ENCODE peak calls at places on chromosomes 2 and 18, in eight cellular contexts. A, Q, P, B, I, Z, N and K are unnamed samples.

GRCh38 chr18:33669589-33669988 is 91.6 kb downstream of the ASXL3 start:
- DNase-seq in A (no peak), Q (no peak), P (no peak), B (no peak), I (no peak), Z (no peak), N (no peak), K (no peak)

GRCh38 chr2:43135583-43135982 is 90.8 kb downstream of the ZFP36L2 start:
- DNase-seq in A (no peak), Q (no peak), P (no peak), B (no peak), I (no peak), Z (no peak), N (no peak), K (no peak)

GRCh38 chr18:8428951-8429350 is 180.3 kb upstream of the RAB12 start:
- DNase-seq in A (no peak), Q (no peak), P (no peak), B (no peak), I (no peak), Z (no peak), N (no peak), K (no peak)

GRCh38 chr2:241391892-241392665 is 36.0 kb downstream of the FARP2 start:
- DNase-seq in A (no peak), Q (peak; percentile 48), P (no peak), B (no peak), I (no peak), Z (peak; percentile 35), N (peak; percentile 34), K (no peak)

GRCh38 chr18:45156941-45157340 is 458.3 kb upstream of the SLC14A2 start:
- DNase-seq in A (no peak), Q (peak; percentile 9), P (no peak), B (no peak), I (no peak), Z (no peak), N (no peak), K (no peak)

GRCh38 chr2:64562148-64562784 is 38.1 kb downstream of the AFTPH start:
- DNase-seq in A (no peak), Q (peak; percentile 9), P (no peak), B (no peak), I (no peak), Z (peak; percentile 49), N (no peak), K (peak; percentile 13)

GRCh38 chr2:77404189-77404588 is 118.0 kb downstream of the LRRTM4 start:
- DNase-seq in A (no peak), Q (no peak), P (no peak), B (no peak), I (no peak), Z (no peak), N (no peak), K (no peak)

GRCh38 chr18:23703057-23703986 is 14.1 kb downstream of the LAMA3 start:
- DNase-seq in A (no peak), Q (peak; percentile 71), P (no peak), B (no peak), I (peak; percentile 12), Z (peak; percentile 36), N (peak; percentile 26), K (peak; percentile 47)

GRCh38 chr18:28711096-28711495 is 534.2 kb upstream of the CDH2 start:
- DNase-seq in A (no peak), Q (no peak), P (no peak), B (no peak), I (no peak), Z (no peak), N (no peak), K (no peak)

GRCh38 chr2:164835302-164835701 is 6.3 kb downstream of the COBLL1 start:
- DNase-seq in A (no peak), Q (no peak), P (no peak), B (no peak), I (no peak), Z (no peak), N (no peak), K (no peak)

GRCh38 chr2:219175928-219176817 is 552 bp downstream of the CNPPD1 start:
- DNase-seq in A (peak; percentile 65), Q (peak; percentile 30), P (no peak), B (no peak), I (no peak), Z (no peak), N (peak; percentile 43), K (no peak)

GRCh38 chr18:3998698-3999333 is 456.3 kb downstream of the DLGAP1 start:
- DNase-seq in A (no peak), Q (peak; percentile 54), P (no peak), B (no peak), I (peak; percentile 15), Z (peak; percentile 37), N (peak; percentile 10), K (no peak)

GRCh38 chr2:188983427-188984101 is 9.4 kb downstream of the COL3A1 start:
- DNase-seq in A (no peak), Q (peak; percentile 57), P (no peak), B (no peak), I (no peak), Z (no peak), N (no peak), K (no peak)

GRCh38 chr2:168050377-168050776 is 197.0 kb downstream of the STK39 start:
- DNase-seq in A (no peak), Q (no peak), P (no peak), B (no peak), I (no peak), Z (no peak), N (no peak), K (no peak)

GRCh38 chr2:72719416-72719815 is 106.4 kb downstream of the EXOC6B start:
- DNase-seq in A (no peak), Q (no peak), P (no peak), B (no peak), I (no peak), Z (peak; percentile 43), N (no peak), K (no peak)